ENCODE peak calls at places on chromosomes 2 and 18, in four cellular contexts. B is IMR-90, P is K562, J is GM12878. R is an unnamed sample.
A peak's percentile ranks its signal among the peaks of the same experiment; 100 is the strongest.

GRCh38 chr2:120398961-120399888 is 53.3 kb downstream of the INHBB start:
- DNase-seq in B (no peak), P (no peak), J (no peak), R (peak; percentile 97)

GRCh38 chr18:12317664-12318333 is 9.8 kb downstream of the TUBB6 start:
- DNase-seq in B (peak; percentile 85), P (peak; percentile 5), J (no peak), R (peak; percentile 33)

GRCh38 chr2:200698217-200698616 is 112.4 kb downstream of the AOX1 start:
- DNase-seq in B (no peak), P (no peak), J (no peak), R (no peak)

GRCh38 chr2:241931976-241932894 is 62.7 kb downstream of the RTP5 start:
- DNase-seq in B (no peak), P (no peak), J (no peak), R (no peak)

GRCh38 chr2:71856709-71857525 is 290.7 kb downstream of the CYP26B1 start:
- DNase-seq in B (no peak), P (no peak), J (no peak), R (peak; percentile 26)

GRCh38 chr18:58538604-58539386 is 90.1 kb downstream of the ALPK2 start:
- DNase-seq in B (peak; percentile 29), P (no peak), J (no peak), R (no peak)

GRCh38 chr2:231321556-231322334 is 73.8 kb upstream of the B3GNT7 start:
- DNase-seq in B (no peak), P (no peak), J (no peak), R (no peak)

GRCh38 chr2:56534321-56534720 is 350.5 kb downstream of the CCDC85A start:
- DNase-seq in B (peak; percentile 6), P (no peak), J (no peak), R (no peak)

GRCh38 chr18:45951021-45951714 is 16.0 kb downstream of the EPG5 start:
- DNase-seq in B (peak; percentile 90), P (no peak), J (no peak), R (no peak)

GRCh38 chr2:7102831-7103230 is 185.6 kb downstream of the RNF144A start:
- DNase-seq in B (no peak), P (no peak), J (no peak), R (no peak)

GRCh38 chr2:239240480-239240881 is 160.3 kb downstream of the HDAC4 start:
- DNase-seq in B (no peak), P (peak; percentile 38), J (no peak), R (no peak)

DNA sequence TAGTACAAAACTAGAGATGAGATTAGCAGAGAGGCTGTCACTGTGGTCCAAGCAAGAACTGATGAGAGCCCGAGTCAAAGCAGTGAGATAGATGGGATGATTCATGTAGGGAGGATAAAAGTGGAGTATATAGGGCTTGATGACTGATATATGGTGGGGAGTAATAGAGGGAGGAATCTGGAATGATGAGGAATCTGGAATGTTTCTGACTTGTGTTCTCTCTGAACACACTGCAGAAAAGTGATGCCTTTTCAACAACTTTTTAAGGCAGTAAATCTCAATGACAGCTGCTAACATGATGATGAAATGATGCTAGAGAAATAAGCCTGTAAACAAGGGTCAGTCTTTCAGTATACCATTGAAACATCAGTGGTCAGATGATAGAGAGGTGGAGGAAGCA is 143.5 kb upstream of the SP5 start:
- DNase-seq in B (no peak), P (no peak), J (no peak), R (no peak)
- TF ChIP-seq ELK1 in B (no peak), P (no peak), J (no peak), R (no peak)

GRCh38 chr2:43326116-43326825 is 99.9 kb upstream of the ZFP36L2 start:
- DNase-seq in B (no peak), P (no peak), J (no peak), R (no peak)

GRCh38 chr2:43325448-43325811 is 99.0 kb upstream of the ZFP36L2 start:
- DNase-seq in B (no peak), P (no peak), J (no peak), R (no peak)

GRCh38 chr2:43321446-43321845 is 95.0 kb upstream of the ZFP36L2 start:
- DNase-seq in B (no peak), P (no peak), J (no peak), R (no peak)

GRCh38 chr2:43324589-43325447 is 98.4 kb upstream of the ZFP36L2 start:
- DNase-seq in B (no peak), P (no peak), J (no peak), R (no peak)

GRCh38 chr2:43323810-43324588 is 97.6 kb upstream of the ZFP36L2 start:
- DNase-seq in B (no peak), P (no peak), J (no peak), R (no peak)
- TF ChIP-seq RAD21 in B (no peak), P (no peak), J (no peak), R (no peak)

DNA sequence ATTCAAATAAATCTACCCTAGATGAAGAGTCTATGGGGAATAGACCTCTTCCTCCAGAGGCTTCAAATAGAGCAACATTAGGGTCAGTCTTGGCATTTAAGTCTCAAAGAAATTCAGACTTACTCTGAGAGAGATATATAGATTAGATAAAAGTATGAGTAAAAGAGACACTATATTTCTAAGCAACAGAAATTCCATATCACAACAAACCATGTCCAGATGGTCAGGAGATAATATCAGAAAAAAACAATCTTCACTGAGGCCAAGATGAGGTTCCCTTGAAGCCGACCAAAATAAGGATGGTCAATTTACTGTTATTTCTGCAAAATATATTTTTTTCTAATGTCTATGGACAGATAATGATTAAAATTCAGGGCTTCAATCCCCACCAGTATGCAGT is 89.1 kb upstream of the NOSTRIN start:
- DNase-seq in B (no peak), P (no peak), J (no peak), R (no peak)
- TF ChIP-seq ELK1 in B (no peak), P (no peak), J (no peak), R (no peak)

GRCh38 chr2:70084973-70085710 is 2.1 kb upstream of the PCBP1 start:
- DNase-seq in B (no peak), P (peak; percentile 66), J (peak; percentile 76), R (no peak)
- TF ChIP-seq RAD21 in B (no peak), P (no peak), J (no peak), R (no peak)

GRCh38 chr2:72999729-73000725 is 71.5 kb downstream of the SFXN5 start:
- DNase-seq in B (peak; percentile 73), P (no peak), J (no peak), R (no peak)
- TF ChIP-seq ELK1 in B (no peak), P (no peak), J (no peak), R (no peak)

R was measured in A549.